ENCODE peak calls at places on chromosomes 3 and 15, in five cellular contexts. R is Peyer's patch; C is lung microvascular endothelial cell; E is T-helper 17 cell; N is stimulated activated CD4-positive, alpha-beta T cell treated with anti-CD3 and anti-CD28 coated beads, Interleukin-4, amount 100 ng/mL, for 1 hour. L is an unnamed sample.

GRCh38 chr15:87687176-87687890 is 569.2 kb downstream of the NTRK3 start:
- DNase-seq in R (no peak), C (no peak), E (no peak), N (no peak), L (no peak)

GRCh38 chr3:78995087-78995486 is 772.7 kb downstream of the ROBO1 start:
- DNase-seq in R (no peak), C (no peak), E (no peak), N (no peak), L (no peak)

GRCh38 chr3:63993653-63994079 is 29.6 kb downstream of the PSMD6 start:
- DNase-seq in R (no peak), C (peak; percentile 73), E (peak; percentile 51), N (peak; percentile 46), L (peak; percentile 86)

GRCh38 chr15:101370330-101371024 is 75.4 kb upstream of the SNRPA1 start:
- DNase-seq in R (no peak), C (no peak), E (no peak), N (no peak), L (no peak)

GRCh38 chr3:67458406-67458805 is 196.0 kb downstream of the SUCLG2 start:
- DNase-seq in R (no peak), C (peak; percentile 4), E (no peak), N (no peak), L (peak; percentile 53)

GRCh38 chr15:53834214-53834613 is 74.8 kb upstream of the WDR72 start:
- DNase-seq in R (no peak), C (no peak), E (no peak), N (no peak), L (no peak)

GRCh38 chr3:176855901-176856486 is 341.3 kb downstream of the TBL1XR1 start:
- DNase-seq in R (no peak), C (no peak), E (no peak), N (no peak), L (no peak)

GRCh38 chr3:172341482-172342059 is 106.7 kb downstream of the GHSR start:
- DNase-seq in R (no peak), C (peak; percentile 75), E (peak; percentile 6), N (no peak), L (peak; percentile 81)